ENCODE peak calls at places on chromosomes 6 and 20, in four cellular contexts. O, K, L and Q are unnamed samples.

GRCh38 chr6:35213824-35214756 is at the start of gene SCUBE3:
- DNase-seq in O (no peak), L (no peak), K (peak; percentile 71), Q (no peak)

GRCh38 chr20:45444050-45444449 is 25.5 kb upstream of the WFDC2 start:
- DNase-seq in K (no peak), O (no peak), L (no peak), Q (no peak)

GRCh38 chr20:15236812-15237211 is 899.4 kb upstream of the FLRT3 start:
- DNase-seq in O (peak; percentile 4), K (peak; percentile 71), L (peak; percentile 45), Q (peak; percentile 67)

GRCh38 chr6:170095273-170095976 is 195.5 kb downstream of the DLL1 start:
- DNase-seq in L (no peak), K (no peak), O (no peak), Q (no peak)

GRCh38 chr20:15100506-15101160 is 763.2 kb upstream of the FLRT3 start:
- DNase-seq in K (peak; percentile 64), O (no peak), L (no peak), Q (no peak)

GRCh38 chr6:41325446-41326066 is 9.9 kb upstream of the NCR2 start:
- DNase-seq in L (no peak), O (no peak), K (no peak), Q (no peak)

GRCh38 chr6:139291813-139292619 is at the start of gene TXLNB:
- DNase-seq in L (peak; percentile 6), O (peak; percentile 76), K (peak; percentile 86), Q (peak; percentile 80)

GRCh38 chr6:149867876-149868640 is 3.9 kb upstream of the LRP11 start:
- DNase-seq in L (no peak), O (no peak), K (peak; percentile 73), Q (no peak)

GRCh38 chr6:683742-684440 is 9.0 kb downstream of the EXOC2 start:
- DNase-seq in L (no peak), O (no peak), K (peak; percentile 77), Q (peak; percentile 14)

GRCh38 chr6:52574709-52575489 is 2.0 kb downstream of the TRAM2 start:
- DNase-seq in O (no peak), L (no peak), K (peak; percentile 89), Q (no peak)

GRCh38 chr6:25028346-25028745 is 92.6 kb upstream of the RIPOR2 start:
- DNase-seq in L (no peak), K (no peak), O (no peak), Q (peak; percentile 93)

GRCh38 chr6:75794351-75794846 is 45.4 kb downstream of the MYO6 start:
- DNase-seq in K (no peak), O (no peak), L (no peak), Q (no peak)

GRCh38 chr6:107180114-107180513 is 64.8 kb upstream of the BEND3 start:
- DNase-seq in O (no peak), L (no peak), K (no peak), Q (no peak)

GRCh38 chr20:35648836-35649235 is 15.9 kb downstream of the CPNE1 start:
- DNase-seq in O (no peak), K (peak; percentile 14), L (no peak), Q (no peak)

GRCh38 chr6:5556011-5556410 is 294.7 kb downstream of the FARS2 start:
- DNase-seq in L (no peak), K (no peak), O (no peak), Q (no peak)

GRCh38 chr20:18774207-18774606 is 39.4 kb upstream of the SCP2D1 start:
- DNase-seq in K (no peak), O (no peak), L (no peak), Q (no peak)

GRCh38 chr20:41734506-41734945 is 116.3 kb upstream of the CHD6 start:
- DNase-seq in K (peak; percentile 55), O (peak; percentile 51), L (peak; percentile 37), Q (peak; percentile 70)

GRCh38 chr6:110239516-110240265 is 59.5 kb downstream of the CDC40 start:
- DNase-seq in O (no peak), K (no peak), L (no peak), Q (no peak)

GRCh38 chr20:59455392-59456341 is 148.7 kb upstream of the PHACTR3 start:
- DNase-seq in L (peak; percentile 3), K (peak; percentile 63), O (peak; percentile 14), Q (peak; percentile 59)

GRCh38 chr6:168517742-168518347 is 76.9 kb downstream of the SMOC2 start:
- DNase-seq in K (no peak), L (no peak), O (no peak), Q (no peak)

GRCh38 chr6:157229219-157229607 is 94.1 kb downstream of the TMEM242 start:
- DNase-seq in L (no peak), K (no peak), O (peak; percentile 35), Q (no peak)

GRCh38 chr6:149049230-149049629 is 268.3 kb upstream of the TAB2 start:
- DNase-seq in O (no peak), L (no peak), K (no peak), Q (no peak)

GRCh38 chr20:1823421-1823892 is 71.8 kb upstream of the SIRPA start:
- DNase-seq in L (no peak), K (no peak), O (no peak), Q (no peak)

GRCh38 chr6:116450769-116451740 is 10.1 kb upstream of the CALHM6 start:
- DNase-seq in L (no peak), K (no peak), O (peak; percentile 19), Q (peak; percentile 44)

GRCh38 chr20:59043698-59044097 is 1.1 kb upstream of the PRELID3B start:
- DNase-seq in O (peak; percentile 31), L (no peak), K (peak; percentile 71), Q (no peak)

GRCh38 chr6:150492941-150493340 is 106.7 kb upstream of the PLEKHG1 start:
- DNase-seq in O (no peak), K (peak; percentile 9), L (no peak), Q (no peak)

GRCh38 chr6:3231213-3232016 is 4.0 kb upstream of the TUBB2B start:
- DNase-seq in L (no peak), K (peak; percentile 88), O (no peak), Q (no peak)

GRCh38 chr6:144262470-144263369 is 22.4 kb upstream of the UTRN start:
- DNase-seq in L (no peak), O (peak; percentile 10), K (no peak), Q (no peak)

GRCh38 chr6:159012201-159012600 is 12.2 kb upstream of the RSPH3 start:
- DNase-seq in O (no peak), L (no peak), K (peak; percentile 9), Q (no peak)

GRCh38 chr6:10316327-10316726 is 98.5 kb downstream of the TFAP2A start:
- DNase-seq in L (no peak), O (no peak), K (peak; percentile 39), Q (no peak)

GRCh38 chr6:75952132-75952531 is 120.3 kb downstream of the IMPG1 start:
- DNase-seq in L (no peak), O (no peak), K (no peak), Q (no peak)

GRCh38 chr6:99348823-99349619 is 453 bp downstream of the FAXC start:
- DNase-seq in L (no peak), K (no peak), O (no peak), Q (no peak)

GRCh38 chr6:26025047-26025893 is 62.0 kb upstream of the HFE start:
- DNase-seq in L (no peak), K (peak; percentile 81), O (peak; percentile 52), Q (no peak)

GRCh38 chr6:29762781-29763214 is 39.6 kb downstream of the HLA-F start:
- DNase-seq in O (no peak), K (peak; percentile 52), L (no peak), Q (no peak)

GRCh38 chr20:15144911-15145310 is 807.5 kb upstream of the FLRT3 start:
- DNase-seq in L (no peak), K (no peak), O (no peak), Q (no peak)

DNA sequence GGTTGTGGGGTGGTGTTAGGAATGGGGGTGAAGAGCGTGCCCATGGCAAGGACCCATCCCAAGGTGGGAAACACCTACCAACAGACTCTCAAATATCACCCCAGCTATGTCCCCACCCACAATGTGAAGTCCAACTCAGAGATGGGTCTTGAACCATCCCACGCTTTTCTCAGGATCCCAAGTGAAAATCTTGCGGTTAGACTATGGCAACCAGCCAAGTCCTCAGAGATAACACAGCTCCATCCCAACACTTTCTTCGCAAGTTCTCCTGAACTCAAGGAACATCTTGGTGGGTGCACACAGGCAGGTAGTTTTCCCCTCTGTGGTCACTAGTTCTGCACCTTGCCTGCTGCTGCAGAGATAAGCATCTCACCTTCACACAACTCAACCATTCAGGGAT is 116.0 kb downstream of the CDC5L start:
- DNase-seq in K (no peak), O (no peak), L (no peak), Q (no peak)
- H3K9me2 ChIP-seq in K (no peaks in the 10 kb centered on the region), O (no peaks in the 10 kb centered on the region), L (no peaks in the 10 kb centered on the region), Q (no peaks in the 10 kb centered on the region)

DNA sequence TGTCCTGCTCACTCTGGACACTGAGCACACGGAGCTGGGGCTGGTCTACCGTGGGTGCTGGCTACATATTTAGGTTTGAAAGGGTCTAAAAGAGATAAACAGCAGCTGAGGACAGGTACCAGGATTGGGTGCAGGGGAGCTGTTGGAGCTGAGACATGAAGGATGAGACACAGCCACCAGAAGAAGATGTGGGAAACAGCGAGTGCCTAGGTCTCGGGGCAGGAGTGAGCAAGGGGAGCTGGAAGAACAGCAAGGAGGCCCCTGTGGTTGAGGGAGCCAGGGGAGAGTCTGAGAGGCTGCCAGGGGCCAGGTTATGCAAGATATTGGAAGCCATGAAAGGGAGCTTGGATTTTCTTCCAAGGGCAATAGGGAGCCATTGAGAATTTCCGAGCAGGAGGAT is 434.0 kb upstream of the SULF2 start:
- DNase-seq in K (no peak), O (no peak), L (no peak), Q (no peak)
- H3K9me2 ChIP-seq in K (no peaks in the 10 kb centered on the region), O (no peaks in the 10 kb centered on the region), L (no peaks in the 10 kb centered on the region), Q (no peaks in the 10 kb centered on the region)

GRCh38 chr6:13142611-13143010 is 185.7 kb downstream of the TBC1D7 start:
- DNase-seq in L (no peak), O (no peak), K (no peak), Q (no peak)

GRCh38 chr6:13141392-13141791 is 186.9 kb downstream of the TBC1D7 start:
- DNase-seq in K (no peak), L (no peak), O (no peak), Q (no peak)

GRCh38 chr6:13140972-13141371 is 187.4 kb downstream of the TBC1D7 start:
- DNase-seq in O (no peak), L (no peak), K (no peak), Q (no peak)

GRCh38 chr6:13147396-13148181 is 180.7 kb downstream of the TBC1D7 start:
- DNase-seq in O (peak; percentile 15), L (no peak), K (no peak), Q (no peak)

GRCh38 chr6:13146429-13146828 is 181.9 kb downstream of the TBC1D7 start:
- DNase-seq in K (no peak), O (no peak), L (no peak), Q (no peak)
- H3K9me2 ChIP-seq in K (no peaks in the 10 kb centered on the region), O (no peaks in the 10 kb centered on the region), L (no peaks in the 10 kb centered on the region), Q (no peaks in the 10 kb centered on the region)

DNA sequence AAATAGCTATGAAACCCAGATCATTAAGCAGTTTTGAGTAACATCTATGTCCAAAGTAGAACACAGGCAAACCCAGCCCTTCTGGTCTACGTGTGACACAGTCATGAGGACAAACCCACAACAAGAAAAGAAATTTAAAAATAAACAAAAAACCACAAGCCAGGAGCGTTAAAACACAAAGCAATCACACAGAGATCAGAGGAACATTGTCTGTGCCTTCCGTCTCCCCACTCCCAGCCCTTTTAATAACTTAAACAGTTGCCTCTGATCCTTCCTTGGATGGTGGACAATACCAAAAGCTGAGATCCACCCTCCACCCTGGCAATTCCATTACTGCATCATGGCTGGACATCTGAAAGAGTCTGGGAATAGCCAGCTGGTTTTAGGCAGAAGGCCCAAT is 15.6 kb upstream of the LAMA4 start:
- DNase-seq in K (no peak), L (no peak), O (no peak), Q (no peak)
- H3K9me2 ChIP-seq in K (no peaks in the 10 kb centered on the region), L (no peaks in the 10 kb centered on the region), O (no peaks in the 10 kb centered on the region), Q (no peaks in the 10 kb centered on the region)